ENCODE peak calls at places on chromosome 16, in ten cellular contexts. F is ascending aorta, W is cardiac muscle cell, A is left ventricle myocardium inferior, T is spleen, O is body of pancreas, K is esophagus muscularis mucosa, S is fibroblast of lung, Z is neural progenitor cell, N is transverse colon. J is an unnamed sample. For H3K36me3, the result is how much of the 10 kb centered on the place peaks cover.

GRCh38 chr16:77172964-77173363 is 18.0 kb upstream of the MON1B start:
- DNase-seq in F (no peak), W (no peak), A (no peak), T (no peak), O (no peak), K (no peak), S (no peak), Z (no peak), N (no peak), J (no peak)

GRCh38 chr16:88781140-88782077 is 3.6 kb downstream of the PIEZO1 start:
- DNase-seq in F (no peak), W (no peak), A (no peak), T (peak), O (no peak), K (no peak), S (no peak), Z (no peak), N (peak), J (no peak)

GRCh38 chr16:48126801-48127644 is 28.8 kb downstream of the ABCC12 start:
- DNase-seq in F (no peak), W (peak), A (no peak), T (no peak), O (peak), K (no peak), S (peak), Z (no peak), N (no peak), J (no peak)

GRCh38 chr16:57606847-57607501 is 21.5 kb upstream of the ADGRG1 start:
- DNase-seq in F (peak), W (no peak), A (no peak), T (peak), O (peak), K (no peak), S (no peak), Z (no peak), N (peak), J (peak)

GRCh38 chr16:49858200-49859129 is 2.6 kb upstream of the ZNF423 start:
- DNase-seq in F (peak), W (peak), A (peak), T (no peak), O (peak), K (no peak), S (peak), Z (peak), N (peak), J (no peak)

GRCh38 chr16:48393843-48394703 is 8.9 kb upstream of the SIAH1 start:
- DNase-seq in F (peak), W (peak), A (no peak), T (no peak), O (peak), K (no peak), S (peak), Z (no peak), N (no peak), J (peak)

GRCh38 chr16:68227183-68227793 is 8.6 kb downstream of the ESRP2 start:
- DNase-seq in F (no peak), W (no peak), A (no peak), T (no peak), O (no peak), K (no peak), S (no peak), Z (no peak), N (no peak), J (peak)

GRCh38 chr16:58644765-58645487 is 15.3 kb upstream of the CNOT1 start:
- DNase-seq in F (no peak), W (no peak), A (no peak), T (no peak), O (no peak), K (no peak), S (no peak), Z (no peak), N (no peak), J (no peak)

GRCh38 chr16:71230122-71230845 is at the start of gene HYDIN:
- DNase-seq in F (no peak), W (peak), A (no peak), T (no peak), O (peak), K (no peak), S (peak), Z (peak), N (peak), J (no peak)

GRCh38 chr16:51442140-51442539 is 291.1 kb upstream of the SALL1 start:
- DNase-seq in F (no peak), W (no peak), A (no peak), T (no peak), O (no peak), K (no peak), S (no peak), Z (no peak), N (no peak), J (no peak)

GRCh38 chr16:60564588-60564987 is 1471.7 kb downstream of the CDH8 start:
- DNase-seq in F (no peak), W (no peak), A (no peak), T (no peak), O (no peak), K (no peak), S (no peak), Z (no peak), N (no peak), J (no peak)

GRCh38 chr16:9152649-9153501 is 61.4 kb downstream of the HAPSTR1 start:
- DNase-seq in F (no peak), W (no peak), A (no peak), T (no peak), O (no peak), K (no peak), S (no peak), Z (no peak), N (no peak), J (no peak)

GRCh38 chr16:79757968-79758367 is 157.4 kb upstream of the MAF start:
- DNase-seq in F (no peak), W (no peak), A (no peak), T (no peak), O (no peak), K (no peak), S (no peak), Z (no peak), N (no peak), J (no peak)

GRCh38 chr16:68707341-68708152 is 29.5 kb upstream of the CDH1 start:
- DNase-seq in F (no peak), W (peak), A (peak), T (no peak), O (peak), K (no peak), S (peak), Z (peak), N (peak), J (no peak)

DNA sequence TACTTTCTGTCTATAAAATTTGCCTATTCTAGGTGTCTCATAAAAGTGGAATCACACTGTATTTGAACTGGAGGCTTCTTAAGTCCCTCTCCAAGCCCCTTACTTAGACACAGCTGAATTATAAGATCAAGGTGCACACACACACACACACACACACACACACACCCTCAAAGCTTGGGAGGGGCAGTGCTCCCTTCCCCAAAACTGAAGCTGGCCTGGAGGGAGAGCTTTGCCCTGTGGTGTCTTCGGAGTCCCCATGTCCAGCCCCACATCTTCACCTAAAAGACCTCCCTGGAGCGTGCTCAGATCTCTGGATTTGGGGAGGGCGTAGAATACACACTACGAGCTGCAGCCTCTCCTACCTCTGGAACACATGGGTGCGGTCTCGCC is 828 bp downstream of the EMP2 start:
- DNase-seq in F (no peak), W (no peak), A (no peak), T (no peak), O (no peak), K (no peak), S (no peak), Z (no peak), N (no peak), J (no peak)
- H3K27ac ChIP-seq in F (peak), W (peak), A (peak), T (peak), O (peak), K (peak), S (peak), Z (no peak), N (peak), J (peak)

GRCh38 chr16:55695595-55695994 is 39.8 kb downstream of the SLC6A2 start:
- DNase-seq in F (no peak), W (no peak), A (no peak), T (no peak), O (no peak), K (no peak), S (no peak), Z (no peak), N (no peak), J (no peak)
- H3K4me3 ChIP-seq in F (no peak), W (no peak), A (no peak), T (no peak), O (no peak), K (no peak), S (no peak), Z (no peak), N (no peak), J (no peak)

DNA sequence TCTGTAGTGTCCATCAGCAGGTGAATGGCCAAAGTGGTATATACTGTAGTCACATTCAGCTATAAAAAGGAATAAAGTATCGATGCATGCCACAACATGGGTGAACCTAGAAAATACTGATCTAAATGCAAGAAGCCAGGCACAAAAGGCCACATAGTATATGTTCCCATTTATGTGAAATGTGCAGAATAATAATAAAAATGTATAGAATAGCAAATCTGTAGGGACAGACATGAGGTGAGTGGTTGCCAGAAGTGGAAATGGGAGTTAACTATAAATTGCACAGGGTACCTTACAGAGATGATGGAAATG is 23.1 kb downstream of the DBNDD1 start:
- DNase-seq in F (no peak), W (no peak), A (no peak), T (no peak), O (no peak), K (no peak), S (no peak), Z (no peak), N (no peak), J (no peak)
- H3K36me3 ChIP-seq in F (under half), W (under half), A (half or more), T (half or more), O (under half), K (half or more), S (under half), Z (under half), N (under half), J (half or more)

GRCh38 chr16:13435873-13436474 is 484.0 kb upstream of the ERCC4 start:
- DNase-seq in F (no peak), W (no peak), A (no peak), T (no peak), O (no peak), K (no peak), S (no peak), Z (peak), N (no peak), J (no peak)

GRCh38 chr16:13435415-13435814 is 484.5 kb upstream of the ERCC4 start:
- DNase-seq in F (no peak), W (no peak), A (no peak), T (no peak), O (no peak), K (no peak), S (no peak), Z (no peak), N (no peak), J (no peak)

GRCh38 chr16:13438064-13438463 is 481.9 kb upstream of the ERCC4 start:
- DNase-seq in F (no peak), W (no peak), A (no peak), T (no peak), O (no peak), K (no peak), S (no peak), Z (no peak), N (no peak), J (no peak)

GRCh38 chr16:13439766-13440165 is 480.2 kb upstream of the ERCC4 start:
- DNase-seq in F (no peak), W (no peak), A (no peak), T (no peak), O (no peak), K (no peak), S (no peak), Z (peak), N (no peak), J (no peak)

DNA sequence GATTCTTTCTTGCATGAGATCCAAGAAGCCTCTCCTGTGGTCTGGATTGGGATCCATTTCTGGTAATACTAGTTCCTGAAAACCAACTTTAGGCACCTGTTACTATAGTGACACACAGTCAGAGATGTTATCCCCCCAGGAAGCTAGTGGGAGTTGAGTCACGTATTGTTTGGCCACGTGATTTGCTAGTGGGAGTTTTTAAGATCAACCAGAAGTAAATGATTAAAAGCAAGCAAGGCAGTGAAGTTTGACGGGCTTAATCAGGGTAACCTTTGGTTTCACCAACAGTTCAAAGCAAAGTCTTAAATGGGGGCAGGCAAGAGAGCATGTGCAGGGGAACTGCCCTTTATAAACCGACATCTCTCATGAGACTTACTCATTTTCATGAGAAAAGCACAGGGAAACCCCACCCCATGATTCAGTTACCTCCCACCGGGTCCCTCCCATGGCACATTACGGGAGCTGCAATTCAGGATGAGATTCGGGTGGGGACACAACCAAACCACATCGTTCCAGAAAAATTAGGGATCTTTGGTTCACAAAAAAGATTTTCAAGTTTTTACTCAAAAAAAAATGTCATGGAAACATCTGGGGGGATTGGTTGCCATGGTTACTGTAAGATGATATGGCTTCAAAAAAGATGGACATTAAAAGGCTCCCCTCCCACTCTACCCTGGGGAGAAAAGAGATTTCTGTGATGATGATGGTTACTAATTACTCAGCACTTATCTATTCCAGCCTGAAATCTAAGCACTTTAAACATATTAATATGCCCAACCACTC is 483.1 kb upstream of the ERCC4 start:
- DNase-seq in F (no peak), W (no peak), A (no peak), T (no peak), O (no peak), K (no peak), S (peak), Z (no peak), N (no peak), J (no peak)
- H3K27ac ChIP-seq in F (no peak), W (no peak), A (no peak), T (no peak), O (no peak), K (no peak), S (no peak), Z (no peak), N (no peak), J (no peak)

GRCh38 chr16:3173892-3174617 is 13.9 kb upstream of the OR1F1 start:
- DNase-seq in F (no peak), W (no peak), A (no peak), T (peak), O (no peak), K (no peak), S (no peak), Z (peak), N (no peak), J (no peak)

GRCh38 chr16:3174618-3175148 is 13.3 kb upstream of the OR1F1 start:
- DNase-seq in F (no peak), W (no peak), A (no peak), T (peak), O (no peak), K (no peak), S (no peak), Z (no peak), N (no peak), J (no peak)

GRCh38 chr16:3171855-3172593 is 16.0 kb upstream of the OR1F1 start:
- DNase-seq in F (no peak), W (no peak), A (no peak), T (peak), O (no peak), K (no peak), S (peak), Z (peak), N (no peak), J (no peak)

GRCh38 chr16:3171181-3171854 is 16.7 kb upstream of the OR1F1 start:
- DNase-seq in F (no peak), W (no peak), A (no peak), T (peak), O (no peak), K (no peak), S (no peak), Z (peak), N (no peak), J (no peak)

DNA sequence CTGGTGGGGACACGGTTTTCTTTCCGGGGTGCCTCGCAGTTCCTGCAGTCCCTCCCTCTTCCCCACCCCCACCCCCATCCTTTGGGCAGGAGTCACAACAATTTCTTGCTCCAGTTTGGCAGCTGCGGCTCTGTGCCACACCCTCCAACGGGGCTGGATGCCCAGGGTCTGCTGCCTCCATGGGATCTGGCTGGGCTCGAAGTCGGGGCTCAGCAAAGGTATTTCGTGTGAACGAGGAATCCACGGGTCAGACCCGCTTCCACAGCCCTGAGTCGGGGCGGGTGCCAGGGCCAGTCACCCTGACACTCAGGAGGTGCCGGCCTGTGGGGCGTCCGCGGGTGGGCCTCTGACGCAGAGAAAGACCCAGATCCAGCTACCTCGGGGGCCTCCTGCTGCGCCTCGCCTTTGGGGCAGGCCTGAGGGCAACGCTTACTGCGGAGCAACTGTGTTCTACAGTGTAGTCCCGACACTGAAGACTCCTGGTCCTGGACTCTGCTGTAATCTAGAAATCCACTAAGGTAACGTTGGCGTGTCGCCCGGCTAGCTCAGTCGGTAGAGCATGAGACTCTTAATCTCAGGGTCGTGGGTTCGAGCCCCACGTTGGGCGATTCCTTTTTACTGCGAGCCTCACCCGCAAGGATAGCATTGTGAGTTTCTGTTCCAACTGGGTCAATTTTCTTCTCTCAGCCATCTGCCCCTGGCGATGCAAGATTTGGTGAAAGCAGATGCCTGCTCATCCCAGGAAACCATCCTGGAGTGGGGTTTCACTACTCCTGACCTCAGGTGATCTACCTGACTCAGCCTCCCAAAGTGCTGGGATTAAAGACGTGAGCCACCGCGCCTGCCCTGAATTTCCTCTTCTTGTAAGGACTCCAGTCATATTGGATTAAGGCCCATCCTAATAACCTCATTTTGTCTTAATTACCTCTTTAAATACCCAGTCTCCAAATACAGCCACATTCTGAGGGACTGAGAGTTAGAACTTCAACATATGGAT is 12.5 kb upstream of the OR1F1 start:
- DNase-seq in F (no peak), W (peak), A (no peak), T (peak), O (no peak), K (no peak), S (peak), Z (peak), N (no peak), J (no peak)
- H3K4me3 ChIP-seq in F (no peak), W (no peak), A (no peak), T (no peak), O (no peak), K (no peak), S (peak), Z (peak), N (no peak), J (no peak)

GRCh38 chr16:30518552-30518951 is 7.8 kb downstream of the ZNF768 start:
- DNase-seq in F (no peak), W (no peak), A (no peak), T (no peak), O (no peak), K (no peak), S (no peak), Z (no peak), N (no peak), J (no peak)
- H3K36me3 ChIP-seq in F (under half), W (under half), A (under half), T (half or more), O (under half), K (under half), S (under half), Z (under half), N (under half), J (under half)

DNA sequence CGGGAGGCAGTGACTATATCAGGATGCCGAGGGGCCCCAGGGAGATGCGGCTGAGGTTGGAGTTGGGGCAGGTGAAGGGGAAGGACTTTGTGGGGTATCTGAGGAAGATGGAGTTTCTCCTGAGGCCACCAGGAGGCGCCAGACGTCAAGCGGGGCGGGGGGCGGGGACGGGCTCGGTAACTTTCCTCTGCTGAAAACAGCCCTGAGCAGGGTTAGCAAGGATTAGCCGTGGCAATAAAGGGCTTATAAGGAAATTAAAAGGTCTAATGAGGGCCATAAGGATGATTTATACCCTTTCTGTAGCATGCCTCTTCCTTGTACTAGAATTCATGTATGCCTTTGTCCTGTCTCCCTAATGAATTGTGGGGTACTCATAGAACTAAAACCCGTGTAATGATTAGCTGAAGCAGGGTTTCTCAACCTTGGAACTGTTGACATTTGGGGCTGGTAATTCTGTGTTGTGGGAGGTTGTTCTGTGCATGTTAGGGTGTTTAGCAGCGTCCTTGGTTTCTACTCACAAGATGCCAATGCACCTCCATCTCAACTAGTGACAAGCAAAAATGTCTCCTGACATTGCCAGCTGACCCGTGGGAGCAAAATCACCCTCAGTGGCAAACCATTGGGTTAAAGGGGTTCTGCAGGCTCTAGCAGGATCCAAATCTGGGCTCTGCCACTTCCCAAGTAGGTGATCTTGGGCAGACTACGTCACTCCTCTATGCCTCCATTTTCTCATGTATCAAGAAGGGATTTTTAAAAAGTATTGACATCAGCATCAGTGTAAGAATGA is 74.8 kb upstream of the GRIN2A start:
- DNase-seq in F (no peak), W (peak), A (no peak), T (peak), O (peak), K (no peak), S (peak), Z (peak), N (peak), J (no peak)
- H3K27ac ChIP-seq in F (no peak), W (peak), A (no peak), T (no peak), O (peak), K (no peak), S (no peak), Z (no peak), N (no peak), J (no peak)

DNA sequence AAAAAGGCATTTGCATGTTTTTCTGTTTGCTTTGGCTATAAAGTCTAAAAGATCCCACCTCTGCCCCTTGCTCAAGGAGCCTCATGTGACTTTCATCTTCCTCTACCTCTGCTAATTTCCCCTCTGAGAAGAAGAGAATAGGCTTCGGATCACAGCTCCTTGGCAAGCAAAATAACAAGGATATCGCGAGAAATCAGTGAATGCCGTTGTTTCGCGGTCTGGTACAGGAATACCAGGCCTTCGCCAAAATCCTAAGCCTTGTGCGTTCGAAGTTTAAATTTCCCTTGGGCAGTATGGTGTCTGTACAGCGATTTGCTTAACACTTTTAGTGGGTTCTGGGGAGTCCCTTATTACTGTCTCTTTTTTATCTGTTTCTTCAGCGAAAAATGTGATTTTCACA is 142.2 kb downstream of the IRF8 start:
- DNase-seq in F (no peak), W (no peak), A (no peak), T (no peak), O (no peak), K (no peak), S (no peak), Z (no peak), N (no peak), J (no peak)
- H3K4me3 ChIP-seq in F (no peak), W (no peak), A (no peak), T (no peak), O (no peak), K (no peak), S (no peak), Z (no peak), N (no peak), J (no peak)

J was measured in right atrium auricular region.